ENCODE peak calls at places on chromosome 13, in six cellular contexts. U is AG10803, H is IMR-90, T is cardiac fibroblast, I is tibial artery, E is choroid plexus epithelial cell. L is an unnamed sample.

GRCh38 chr13:102845630-102846260 is at the start of gene ERCC5:
- DNase-seq in E (peak; percentile 96), T (peak; percentile 97), U (peak; percentile 96), H (peak; percentile 95), I (peak; percentile 91), L (peak; percentile 96)

GRCh38 chr13:32068255-32068654 is 36.7 kb downstream of the FRY start:
- DNase-seq in I (no peak), U (no peak), H (no peak), E (no peak), T (no peak), L (no peak)

GRCh38 chr13:80141114-80141849 is 199.6 kb downstream of the SPRY2 start:
- DNase-seq in H (peak; percentile 78), T (peak; percentile 76), I (peak; percentile 34), U (peak; percentile 64), E (peak; percentile 91), L (peak; percentile 84)

GRCh38 chr13:95039415-95039814 is 261.8 kb downstream of the ABCC4 start:
- DNase-seq in I (no peak), H (peak; percentile 62), E (peak; percentile 61), T (peak; percentile 22), U (peak; percentile 9), L (peak; percentile 32)

GRCh38 chr13:34364633-34365032 is 546.7 kb downstream of the RFC3 start:
- DNase-seq in E (peak; percentile 71), U (peak; percentile 55), I (no peak), T (no peak), H (peak; percentile 16), L (no peak)

GRCh38 chr13:44917589-44918322 is 71.5 kb downstream of the NUFIP1 start:
- DNase-seq in H (peak; percentile 97), T (peak; percentile 99), U (peak; percentile 97), E (peak; percentile 98), I (peak; percentile 94), L (peak; percentile 98)

GRCh38 chr13:113092776-113093579 is 12.6 kb upstream of the F7 start:
- DNase-seq in U (no peak), E (no peak), T (no peak), H (no peak), I (no peak), L (no peak)

GRCh38 chr13:29594310-29594709 is 1.2 kb downstream of the SLC7A1 start:
- DNase-seq in E (peak; percentile 89), I (peak; percentile 47), H (peak; percentile 91), T (peak; percentile 88), U (peak; percentile 88), L (peak; percentile 86)

GRCh38 chr13:40504641-40505040 is 161.8 kb downstream of the FOXO1 start:
- DNase-seq in U (no peak), E (no peak), H (no peak), I (no peak), T (no peak), L (no peak)

GRCh38 chr13:89806594-89806993 is 1540.9 kb upstream of the MIR17HG start:
- DNase-seq in E (no peak), T (no peak), I (no peak), U (no peak), H (no peak), L (no peak)

GRCh38 chr13:90502143-90502542 is 845.3 kb upstream of the MIR17HG start:
- DNase-seq in T (no peak), I (no peak), U (no peak), H (no peak), E (no peak), L (no peak)

DNA sequence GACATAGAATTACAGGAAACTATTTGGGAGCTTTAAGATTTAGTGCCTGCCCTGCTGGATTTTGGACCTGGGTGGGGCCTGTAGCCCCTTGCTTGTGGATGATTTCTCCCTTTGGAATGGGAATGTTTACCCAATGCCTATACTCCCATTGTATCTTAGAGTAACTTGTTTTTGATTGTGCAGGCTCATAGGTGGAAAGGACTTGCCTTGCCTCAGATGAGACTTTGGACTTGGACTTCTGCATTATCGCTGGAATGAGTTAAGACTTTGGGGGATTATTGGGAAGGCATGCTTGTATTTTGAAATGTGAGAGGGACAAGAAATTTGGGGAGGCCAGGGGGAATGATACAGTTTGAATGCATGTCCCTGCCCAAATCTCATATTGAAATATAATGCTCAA is 13.4 kb downstream of the SLC15A1 start:
- DNase-seq in E (no peak), T (no peak), I (no peak), H (no peak), U (no peak), L (no peak)
- TF ChIP-seq CTCF in E (no peak), T (no peak), I (no peak), H (no peak), U (no peak), L (no peak)

GRCh38 chr13:35908221-35908620 is 223.0 kb downstream of the DCLK1 start:
- DNase-seq in I (no peak), T (no peak), H (no peak), E (no peak), U (no peak), L (no peak)
- H3K4me3 ChIP-seq in I (no peak overlapping the region), T (no peak overlapping the region), H (no peak overlapping the region), E (no peak overlapping the region), U (no peak overlapping the region), L (no peak overlapping the region)

GRCh38 chr13:104198811-104199210 is 1132.6 kb upstream of the SLC10A2 start:
- DNase-seq in T (no peak), I (no peak), U (no peak), H (no peak), E (no peak), L (no peak)

GRCh38 chr13:104206450-104207044 is 1140.3 kb upstream of the SLC10A2 start:
- DNase-seq in I (no peak), E (no peak), T (no peak), H (no peak), U (no peak), L (no peak)

GRCh38 chr13:104204177-104204576 is 1138.0 kb upstream of the SLC10A2 start:
- DNase-seq in E (no peak), I (no peak), U (no peak), T (no peak), H (no peak), L (no peak)
- TF ChIP-seq CTCF in E (no peak), I (no peak), U (no peak), T (no peak), H (no peak), L (no peak)

GRCh38 chr13:93226623-93227279 is at the start of gene GPC6:
- DNase-seq in I (no peak), H (peak; percentile 95), U (peak; percentile 94), E (peak; percentile 98), T (peak; percentile 87), L (peak; percentile 96)
- H3K4me3 ChIP-seq in I (peak within 1 kb of the TSS; percentile 89), H (peak within 1 kb of the TSS; percentile 50), U (peak within 1 kb of the TSS; percentile 76), E (peak within 1 kb of the TSS; percentile 88), T (peak within 1 kb of the TSS; percentile 63), L (peak within 1 kb of the TSS; percentile 83)

L was measured in astrocyte of the spinal cord.